ENCODE peak calls at places on chromosomes 2 and 18, in nine cellular contexts. P is dermis microvascular lymphatic vessel endothelial cell; B is T follicular helper cell; M is activated naive CD4-positive, alpha-beta T cell treated with anti-CD3 and anti-CD28 coated beads, Interleukin-2, amount 50 U/mL, for 16 hours; E is uterus; H is adrenal gland; X is MV-4-11; G is NCI-H2171 treated with DMSO at 0.1 percent for 48 hours; J is pons. N is an unnamed sample.

GRCh38 chr2:74223941-74224770 is 25.7 kb downstream of the MTHFD2 start:
- DNase-seq in P (no peak), B (no peak), M (no peak), E (no peak), H (no peak), X (peak; percentile 67), G (no peak), J (no peak), N (no peak)

GRCh38 chr18:49017813-49018552 is 67.2 kb upstream of the SMAD7 start:
- DNase-seq in P (no peak), B (no peak), M (no peak), E (peak; percentile 9), H (peak; percentile 8), X (no peak), G (no peak), J (no peak), N (peak; percentile 52)

GRCh38 chr2:28232267-28232666 is 160.4 kb upstream of the FOSL2 start:
- DNase-seq in P (no peak), B (no peak), M (no peak), E (peak; percentile 44), H (no peak), X (no peak), G (no peak), J (no peak), N (no peak)

GRCh38 chr18:71831039-71831438 is 713.1 kb downstream of the CBLN2 start:
- DNase-seq in P (no peak), B (no peak), M (no peak), E (no peak), H (no peak), X (no peak), G (no peak), J (no peak), N (no peak)

GRCh38 chr2:227456772-227457171 is 15.2 kb upstream of the AGFG1 start:
- DNase-seq in P (no peak), B (no peak), M (peak; percentile 25), E (no peak), H (no peak), X (no peak), G (no peak), J (no peak), N (no peak)

GRCh38 chr2:231297108-231297908 is 98.2 kb upstream of the B3GNT7 start:
- DNase-seq in P (peak; percentile 67), B (no peak), M (no peak), E (peak; percentile 33), H (peak; percentile 45), X (peak; percentile 84), G (no peak), J (peak; percentile 82), N (peak; percentile 85)

GRCh38 chr18:49658871-49659378 is 97.1 kb downstream of the LIPG start:
- DNase-seq in P (no peak), B (no peak), M (no peak), E (no peak), H (no peak), X (no peak), G (no peak), J (no peak), N (no peak)

GRCh38 chr2:205929445-205930027 is 156.4 kb downstream of the INO80D start:
- DNase-seq in P (no peak), B (no peak), M (no peak), E (no peak), H (no peak), X (no peak), G (no peak), J (no peak), N (no peak)

GRCh38 chr18:48929951-48930713 is 20.6 kb downstream of the SMAD7 start:
- DNase-seq in P (no peak), B (no peak), M (no peak), E (no peak), H (peak; percentile 37), X (no peak), G (no peak), J (no peak), N (peak; percentile 89)

GRCh38 chr2:20596193-20596972 is 54.5 kb downstream of the HS1BP3 start:
- DNase-seq in P (no peak), B (no peak), M (no peak), E (no peak), H (peak; percentile 10), X (no peak), G (no peak), J (no peak), N (no peak)

GRCh38 chr18:76764296-76764901 is 58.0 kb upstream of the ZNF236 start:
- DNase-seq in P (no peak), B (no peak), M (no peak), E (no peak), H (no peak), X (no peak), G (no peak), J (no peak), N (no peak)

GRCh38 chr2:100029460-100029859 is 112.9 kb downstream of the AFF3 start:
- DNase-seq in P (no peak), B (no peak), M (no peak), E (no peak), H (no peak), X (no peak), G (no peak), J (no peak), N (no peak)

GRCh38 chr18:63505566-63506335 is 29.0 kb downstream of the SERPINB5 start:
- DNase-seq in P (peak; percentile 23), B (no peak), M (no peak), E (no peak), H (no peak), X (peak; percentile 5), G (no peak), J (no peak), N (no peak)

GRCh38 chr2:770776-771175 is 93.6 kb upstream of the TMEM18 start:
- DNase-seq in P (no peak), B (no peak), M (no peak), E (no peak), H (no peak), X (no peak), G (no peak), J (no peak), N (no peak)

GRCh38 chr18:13335903-13336302 is 117.3 kb downstream of the LDLRAD4 start:
- DNase-seq in P (no peak), B (no peak), M (no peak), E (no peak), H (no peak), X (no peak), G (no peak), J (no peak), N (no peak)

GRCh38 chr2:43139501-43139900 is 86.9 kb downstream of the ZFP36L2 start:
- DNase-seq in P (no peak), B (no peak), M (no peak), E (no peak), H (no peak), X (no peak), G (no peak), J (no peak), N (peak; percentile 74)

GRCh38 chr2:128366746-128367511 is 48.3 kb upstream of the HS6ST1 start:
- DNase-seq in P (no peak), B (no peak), M (no peak), E (no peak), H (no peak), X (no peak), G (peak; percentile 44), J (no peak), N (no peak)

GRCh38 chr2:221484761-221485499 is 87.2 kb downstream of the EPHA4 start:
- DNase-seq in P (no peak), B (no peak), M (no peak), E (no peak), H (no peak), X (no peak), G (no peak), J (peak; percentile 26), N (no peak)

GRCh38 chr18:79784965-79785770 is 12.6 kb upstream of the KCNG2 start:
- DNase-seq in P (no peak), B (no peak), M (no peak), E (no peak), H (no peak), X (no peak), G (no peak), J (no peak), N (no peak)

N was measured in right cardiac atrium.